ENCODE peak calls at places on chromosomes 12 and 14, in seven cellular contexts. K is progenitor cell of endocrine pancreas, O is endothelial cell, L is mesothelial cell of epicardium, N is foreskin fibroblast, R is gastrocnemius medialis, X is cardiac fibroblast. J is an unnamed sample.

GRCh38 chr14:63383776-63384367 is 65.1 kb upstream of the GPHB5 start:
- DNase-seq in O (no peak), K (no peak), R (no peak), X (no peak), N (no peak), L (no peak), J (no peak)

GRCh38 chr12:130153803-130154202 is 8.5 kb upstream of the FZD10 start:
- DNase-seq in N (no peak), X (no peak), R (no peak), L (no peak), O (no peak), K (no peak), J (no peak)

GRCh38 chr12:8644345-8645248 is 18.0 kb downstream of the MFAP5 start:
- DNase-seq in X (peak; percentile 16), N (no peak), R (no peak), K (no peak), L (no peak), O (no peak), J (peak; percentile 34)

GRCh38 chr14:95321201-95321600 is 1.5 kb upstream of the CLMN start:
- DNase-seq in L (no peak), R (no peak), N (no peak), O (no peak), K (no peak), X (no peak), J (no peak)

GRCh38 chr14:83170165-83170564 is 1636.5 kb upstream of the SEL1L start:
- DNase-seq in N (no peak), O (no peak), X (no peak), R (no peak), L (no peak), K (no peak), J (peak; percentile 55)

GRCh38 chr14:35402323-35403084 is 2.0 kb downstream of the NFKBIA start:
- DNase-seq in O (no peak), R (peak; percentile 29), K (no peak), N (no peak), X (peak; percentile 55), L (no peak), J (peak; percentile 53)

GRCh38 chr12:67223225-67223624 is 45.9 kb upstream of the CAND1 start:
- DNase-seq in O (no peak), X (no peak), L (no peak), N (no peak), K (no peak), R (no peak), J (no peak)

GRCh38 chr12:122036153-122036552 is 14.5 kb downstream of the BCL7A start:
- DNase-seq in R (no peak), O (no peak), L (no peak), K (no peak), N (no peak), X (no peak), J (no peak)

GRCh38 chr14:80584638-80585505 is 356.7 kb downstream of the CEP128 start:
- DNase-seq in R (no peak), X (peak; percentile 67), N (no peak), O (no peak), K (no peak), L (no peak), J (peak; percentile 71)

GRCh38 chr14:50000215-50001145 is 107.6 kb downstream of the ARF6 start:
- DNase-seq in R (peak; percentile 71), N (peak; percentile 96), K (no peak), X (peak; percentile 90), L (no peak), O (no peak), J (peak; percentile 77)
- TF ChIP-seq CTCF in R (no peak), N (no peak), K (no peak), X (no peak), L (no peak), O (no peak), J (no peak)

GRCh38 chr14:93929048-93929535 is 1.9 kb downstream of the FAM181A start:
- DNase-seq in R (no peak), X (no peak), O (no peak), L (no peak), N (no peak), K (no peak), J (no peak)

GRCh38 chr14:93926873-93927571 is at the start of gene FAM181A:
- DNase-seq in O (no peak), L (no peak), X (no peak), R (no peak), N (no peak), K (no peak), J (no peak)

GRCh38 chr14:93928184-93929047 is 1.3 kb downstream of the FAM181A start:
- DNase-seq in O (no peak), R (no peak), N (no peak), L (no peak), X (no peak), K (no peak), J (no peak)

GRCh38 chr14:93926209-93926872 is 803 bp upstream of the FAM181A start:
- DNase-seq in K (no peak), R (no peak), L (no peak), X (no peak), N (no peak), O (no peak), J (no peak)

DNA sequence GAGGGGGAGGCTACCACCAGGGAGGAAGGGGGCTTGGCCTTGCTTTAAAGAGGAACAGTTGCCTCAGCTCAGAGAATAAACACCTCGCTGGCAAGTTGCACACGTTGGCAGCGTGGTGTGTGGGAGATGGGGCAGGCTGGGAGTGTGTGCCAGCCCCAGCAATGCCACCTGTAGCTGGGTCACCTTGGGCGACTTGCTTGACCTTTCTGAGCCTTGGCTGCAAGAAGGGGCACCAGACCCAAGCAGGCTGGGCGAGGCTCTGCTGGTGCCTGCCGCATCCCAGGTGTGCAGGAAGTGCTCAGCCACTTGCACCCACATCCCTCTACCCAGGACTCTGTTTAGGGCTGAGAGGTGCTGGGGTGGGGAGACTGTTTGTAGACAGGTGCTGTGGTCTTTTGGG is 602 bp downstream of the FAM181A start:
- DNase-seq in N (no peak), L (no peak), K (no peak), O (no peak), X (no peak), R (no peak), J (no peak)
- TF ChIP-seq CTCF in N (no peak), L (no peak), K (no peak), O (no peak), X (no peak), R (no peak), J (no peak)

GRCh38 chr12:124477109-124477915 is 90.1 kb downstream of the NCOR2 start:
- DNase-seq in L (no peak), R (no peak), O (no peak), X (peak; percentile 17), K (no peak), N (no peak), J (no peak)

GRCh38 chr12:124479680-124480468 is 87.5 kb downstream of the NCOR2 start:
- DNase-seq in K (no peak), X (no peak), L (no peak), N (no peak), O (no peak), R (no peak), J (no peak)

GRCh38 chr12:124480469-124481256 is 86.7 kb downstream of the NCOR2 start:
- DNase-seq in R (no peak), N (peak; percentile 40), O (no peak), L (no peak), X (peak; percentile 55), K (no peak), J (peak; percentile 84)

GRCh38 chr12:124478985-124479645 is 88.3 kb downstream of the NCOR2 start:
- DNase-seq in R (no peak), K (no peak), X (no peak), L (no peak), N (no peak), O (no peak), J (no peak)

GRCh38 chr12:124478416-124478815 is 89.0 kb downstream of the NCOR2 start:
- DNase-seq in O (no peak), K (no peak), R (no peak), L (no peak), X (no peak), N (no peak), J (no peak)
- TF ChIP-seq CTCF in O (no peak), K (no peak), R (no peak), L (no peak), X (no peak), N (no peak), J (no peak)

DNA sequence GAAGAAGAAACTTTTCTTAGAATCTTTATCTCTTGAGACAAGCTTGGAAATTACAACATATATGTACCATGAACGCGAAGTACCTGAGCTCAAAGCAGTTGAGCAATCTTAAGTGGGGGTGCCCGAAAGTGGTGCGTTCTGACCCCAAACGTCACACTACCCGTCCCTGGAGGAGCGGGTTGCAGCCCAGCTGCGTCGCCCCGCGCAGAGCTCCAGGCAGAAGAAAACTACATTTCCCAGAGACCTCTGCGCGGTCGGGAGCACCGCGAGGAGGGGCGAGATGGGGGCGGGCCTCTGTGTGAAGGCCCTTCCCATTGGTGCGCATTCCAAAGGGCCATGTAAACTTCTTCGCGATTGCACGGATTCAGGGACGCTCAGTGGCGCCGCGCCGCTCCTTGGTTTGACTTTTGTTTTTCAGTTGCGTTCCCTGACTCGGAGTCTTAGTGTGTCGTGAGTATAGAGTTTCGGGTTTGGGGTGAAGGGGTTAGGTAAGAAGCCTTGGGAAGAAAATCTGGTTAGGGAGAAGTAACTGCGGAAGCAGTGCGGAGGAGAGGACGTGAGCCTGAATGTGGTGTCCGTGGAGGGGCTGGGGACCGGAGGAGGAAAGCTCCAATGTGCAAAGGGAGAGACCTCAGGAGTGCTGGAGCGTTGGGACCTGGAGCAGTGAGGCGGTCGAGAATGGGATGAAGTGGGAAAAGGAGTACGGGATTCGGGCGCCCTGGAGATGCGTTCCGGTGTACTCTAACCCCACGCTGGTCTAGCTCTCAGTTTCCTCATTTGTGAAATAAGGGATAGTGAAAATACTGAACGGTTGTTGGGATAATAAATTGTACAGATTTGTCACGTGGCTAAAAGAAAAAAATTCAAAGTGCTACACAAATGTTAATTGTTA is at the start of gene CCDC77:
- DNase-seq in O (peak; percentile 91), R (peak; percentile 88), N (peak; percentile 87), K (peak; percentile 95), X (peak; percentile 93), L (peak; percentile 76), J (peak; percentile 95)
- TF ChIP-seq CTCF in O (no peak), R (peak; percentile 29), N (no peak), K (peak; percentile 18), X (peak; percentile 31), L (no peak), J (peak; percentile 6)

DNA sequence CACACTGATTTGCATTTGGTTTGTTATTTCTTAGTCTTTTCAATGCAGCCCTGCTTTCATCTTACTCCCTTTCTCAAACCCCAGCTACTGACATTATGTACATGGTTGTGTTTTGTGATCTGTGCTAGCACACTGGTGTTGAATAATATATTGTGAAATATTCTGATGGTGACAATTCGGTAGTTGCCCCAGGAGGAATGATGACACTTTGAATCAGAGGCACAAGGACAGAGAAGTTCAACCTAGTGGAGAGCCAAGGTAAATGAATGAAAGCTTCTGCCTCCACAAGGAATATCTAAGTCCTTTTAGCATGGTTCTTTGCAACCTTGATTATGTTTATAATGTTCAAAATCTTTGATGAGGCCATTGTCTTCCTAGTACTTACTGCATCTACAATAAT is 159.9 kb downstream of the PDE3A start:
- DNase-seq in X (no peak), N (no peak), O (no peak), L (no peak), R (no peak), K (no peak), J (no peak)
- TF ChIP-seq CTCF in X (no peak), N (no peak), O (no peak), L (no peak), R (no peak), K (peak; percentile 17), J (no peak)

GRCh38 chr12:65306603-65307501 is 28.4 kb downstream of the MSRB3 start:
- DNase-seq in K (no peak), O (peak; percentile 33), N (peak; percentile 54), X (peak; percentile 87), L (peak; percentile 35), R (no peak), J (peak; percentile 73)
- TF ChIP-seq CTCF in K (peak; percentile 65), O (peak; percentile 66), N (peak; percentile 64), X (peak; percentile 71), L (peak; percentile 65), R (peak; percentile 59), J (peak; percentile 75)